ENCODE peak calls at places on chromosomes 4 and X, in nine cellular contexts. M is tibial nerve, Z is MM.1S, H is left lung, W is AG09309, S is cardiac fibroblast, B is keratinocyte, C is RWPE1, T is esophagus squamous epithelium. E is an unnamed sample.

GRCh38 chrX:70331161-70331560 is 41.3 kb downstream of the KIF4A start:
- DNase-seq in Z (no peak), M (no peak), H (no peak), T (no peak), W (no peak), B (no peak), C (no peak), S (peak; percentile 40), E (no peak)

GRCh38 chrX:12788645-12789044 is 2.6 kb upstream of the PRPS2 start:
- DNase-seq in Z (no peak), C (no peak), H (no peak), W (no peak), M (no peak), T (no peak), B (no peak), S (no peak), E (no peak)

GRCh38 chrX:151488677-151489076 is 74.8 kb upstream of the PASD1 start:
- DNase-seq in Z (no peak), B (no peak), H (no peak), M (no peak), S (no peak), T (no peak), C (peak; percentile 7), W (no peak), E (no peak)

GRCh38 chr4:54539500-54540029 is 118.2 kb upstream of the KIT start:
- DNase-seq in T (no peak), W (no peak), B (no peak), H (peak; percentile 90), Z (no peak), C (no peak), S (peak; percentile 43), M (peak; percentile 13), E (no peak)

GRCh38 chrX:130625381-130625780 is 223.6 kb downstream of the RBMX2 start:
- DNase-seq in Z (no peak), B (no peak), S (no peak), T (no peak), M (no peak), C (no peak), W (no peak), H (no peak), E (no peak)

GRCh38 chrX:19063030-19063429 is 59.2 kb downstream of the ADGRG2 start:
- DNase-seq in T (no peak), B (no peak), S (no peak), Z (no peak), W (no peak), M (no peak), H (no peak), C (no peak), E (no peak)

GRCh38 chr4:44791842-44792241 is 65.5 kb upstream of the GNPDA2 start:
- DNase-seq in S (no peak), T (no peak), C (no peak), W (no peak), H (no peak), Z (no peak), M (no peak), B (no peak), E (no peak)

GRCh38 chr4:88865466-88865865 is 167.8 kb upstream of the NAP1L5 start:
- DNase-seq in B (no peak), C (no peak), H (no peak), W (no peak), M (no peak), T (no peak), Z (no peak), S (no peak), E (no peak)

GRCh38 chr4:155703486-155704227 is 37.0 kb downstream of the GUCY1A1 start:
- DNase-seq in M (no peak), C (peak; percentile 8), T (no peak), H (no peak), Z (no peak), S (no peak), B (no peak), W (no peak), E (no peak)

GRCh38 chr4:18075823-18076433 is 54.4 kb upstream of the LCORL start:
- DNase-seq in B (no peak), H (peak; percentile 26), M (no peak), S (no peak), W (no peak), Z (peak; percentile 50), C (no peak), T (no peak), E (no peak)
- TF ChIP-seq CTCF in B (peak; percentile 24), H (no peak), M (peak; percentile 18), S (peak; percentile 35), W (peak; percentile 15), Z (peak; percentile 47), C (peak; percentile 10), T (peak; percentile 61), E (no peak)

GRCh38 chrX:38805294-38806053 is 4.2 kb downstream of the MID1IP1 start:
- DNase-seq in W (peak; percentile 51), C (peak; percentile 16), S (peak; percentile 86), M (peak; percentile 44), Z (peak; percentile 55), T (no peak), B (no peak), H (peak; percentile 92), E (no peak)
- TF ChIP-seq CTCF in W (no peak), C (no peak), S (no peak), M (peak; percentile 11), Z (no peak), T (peak; percentile 19), B (no peak), H (no peak), E (no peak)

GRCh38 chr4:2598661-2599654 is 62.5 kb downstream of the FAM193A start:
- DNase-seq in T (no peak), C (no peak), H (no peak), S (peak; percentile 15), Z (peak; percentile 34), M (no peak), W (no peak), B (no peak), E (no peak)
- TF ChIP-seq CTCF in T (no peak), C (no peak), H (no peak), S (peak; percentile 18), Z (no peak), M (no peak), W (no peak), B (no peak), E (no peak)

DNA sequence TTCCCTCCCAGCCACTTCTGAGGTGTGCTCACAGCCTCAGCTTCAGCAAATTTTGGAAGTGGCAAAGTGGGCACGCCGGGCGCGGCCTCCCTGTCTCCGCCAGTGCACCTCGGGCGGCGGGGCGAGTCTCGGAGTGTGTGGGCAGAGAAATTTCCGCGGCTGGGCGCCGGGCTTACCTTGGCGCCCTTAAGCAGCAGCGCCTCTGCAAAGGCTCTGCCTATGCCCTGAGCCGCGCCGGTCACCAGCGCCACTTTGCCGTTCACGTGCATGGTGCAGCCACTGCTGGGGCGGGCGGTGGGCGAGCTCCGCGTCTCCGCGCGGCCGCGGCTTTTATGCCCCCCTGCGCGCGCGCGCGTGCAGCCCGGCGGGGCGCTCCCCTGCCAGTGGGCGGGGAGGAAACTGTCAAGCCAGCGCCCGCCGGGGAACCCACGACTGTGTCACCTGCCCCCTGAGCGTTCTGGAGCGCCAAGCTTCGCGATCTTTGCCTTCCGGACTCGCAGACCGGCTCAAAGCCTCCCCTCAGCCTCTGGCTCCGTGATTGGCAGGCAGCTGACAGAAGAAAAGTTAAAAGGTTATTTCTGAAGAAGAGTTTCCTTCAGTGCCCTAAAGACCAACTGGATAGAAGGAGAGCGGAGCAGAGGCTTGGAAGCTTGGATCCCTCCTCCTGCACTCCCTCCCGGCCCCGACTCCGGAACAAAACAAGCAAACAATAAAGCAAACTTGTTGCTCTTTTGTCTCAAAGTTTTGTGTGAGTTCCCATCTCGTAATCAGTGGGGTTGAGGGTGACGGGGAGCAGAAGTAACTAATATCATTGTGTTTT is at the start of gene HPGD:
- DNase-seq in B (no peak), S (no peak), H (peak; percentile 91), C (no peak), Z (peak; percentile 76), M (no peak), T (no peak), W (no peak), E (no peak)
- TF ChIP-seq CTCF in B (no peak), S (no peak), H (peak; percentile 9), C (no peak), Z (no peak), M (no peak), T (no peak), W (no peak), E (no peak)

DNA sequence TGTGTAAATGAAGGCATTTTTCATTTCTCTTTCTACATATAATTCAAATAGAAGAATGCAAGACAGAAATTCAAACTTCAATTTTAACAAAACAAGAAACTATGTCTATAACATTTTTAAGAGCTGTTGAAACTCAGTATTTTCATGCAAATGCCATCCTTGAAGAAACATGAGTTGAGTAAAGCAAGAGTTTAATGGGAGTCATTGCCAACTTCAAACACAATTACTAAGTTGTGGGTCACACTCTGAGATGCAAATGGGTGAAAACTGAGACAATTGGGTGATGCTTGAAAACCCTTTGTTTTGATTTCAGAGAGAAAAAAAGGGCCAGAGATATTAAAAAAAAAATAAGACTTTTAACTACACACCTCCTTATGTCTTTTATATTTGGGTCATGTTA is 865.9 kb downstream of the FAT4 start:
- DNase-seq in W (no peak), T (no peak), C (no peak), B (no peak), S (no peak), M (no peak), Z (no peak), H (no peak), E (no peak)
- TF ChIP-seq CTCF in W (no peak), T (no peak), C (no peak), B (no peak), S (no peak), M (no peak), Z (no peak), H (no peak), E (no peak)

DNA sequence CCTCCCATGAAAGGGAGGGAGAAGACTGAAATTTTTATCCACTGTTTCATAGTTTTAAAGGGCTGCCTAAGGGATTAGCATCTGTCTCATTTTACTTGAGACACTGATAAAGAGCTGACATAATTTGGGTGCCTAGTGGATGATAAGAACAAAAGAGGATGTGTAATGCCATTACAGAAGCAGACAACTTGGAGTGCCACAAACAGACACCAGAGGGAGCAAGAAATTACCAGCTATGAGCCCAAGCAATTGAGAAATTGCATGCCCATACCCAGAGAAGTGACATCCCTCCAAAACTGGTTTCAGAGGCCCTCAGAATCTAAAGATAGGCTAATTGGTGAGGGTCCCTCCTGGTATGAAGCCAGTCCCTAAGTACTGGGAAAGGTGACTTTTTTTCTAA is 38.5 kb upstream of the POU3F4 start:
- DNase-seq in H (no peak), B (no peak), C (no peak), S (no peak), M (no peak), W (no peak), Z (peak; percentile 62), T (no peak), E (no peak)
- TF ChIP-seq CTCF in H (no peak), B (peak; percentile 35), C (peak; percentile 4), S (no peak), M (no peak), W (peak; percentile 48), Z (peak; percentile 67), T (peak; percentile 16), E (no peak)

GRCh38 chr4:72567821-72568620 is 1.0 kb downstream of the ADAMTS3 start:
- DNase-seq in B (no peak), H (peak; percentile 85), S (peak; percentile 85), C (peak; percentile 69), W (peak; percentile 24), M (peak; percentile 21), Z (peak; percentile 98), T (no peak), E (peak; percentile 17)
- TF ChIP-seq CTCF in B (peak; percentile 34), H (no peak), S (peak; percentile 39), C (peak; percentile 49), W (peak; percentile 52), M (no peak), Z (peak; percentile 67), T (peak; percentile 35), E (peak; percentile 44)

GRCh38 chrX:46979340-46979739 is 67.1 kb downstream of the JADE3 start:
- DNase-seq in C (peak; percentile 44), B (no peak), Z (no peak), S (peak; percentile 65), H (no peak), M (no peak), W (peak; percentile 20), T (no peak), E (no peak)

GRCh38 chrX:46978341-46979291 is 66.4 kb downstream of the JADE3 start:
- DNase-seq in B (peak; percentile 57), W (peak; percentile 11), H (peak; percentile 51), T (no peak), C (peak; percentile 11), M (peak; percentile 21), Z (peak; percentile 67), S (peak; percentile 77), E (no peak)
- TF ChIP-seq CTCF in B (peak; percentile 81), W (peak; percentile 65), H (peak; percentile 60), T (peak; percentile 64), C (peak; percentile 29), M (peak; percentile 50), Z (peak; percentile 66), S (peak; percentile 65), E (peak; percentile 53)

E was measured in BJ.